ENCODE peak calls at places on chromosomes 7 and 10, in five cellular contexts. One of them, this sample, is unnamed.

GRCh38 chr10:120217736-120218135 is 239.3 kb upstream of the PLPP4 start:
- DNase-seq in ovary: no peak
- DNase-seq in A549: no peak
- DNase-seq in gastrocnemius medialis: no peak
- DNase-seq in body of pancreas: no peak
- DNase-seq in this sample: no peak

GRCh38 chr10:127117125-127117524 is 79.3 kb downstream of the INSYN2A start:
- DNase-seq in A549: peak
- DNase-seq in body of pancreas: peak
- DNase-seq in ovary: peak
- DNase-seq in gastrocnemius medialis: no peak
- DNase-seq in this sample: no peak

GRCh38 chr10:29955308-29955935 is 104.0 kb downstream of the JCAD start:
- DNase-seq in A549: peak
- DNase-seq in gastrocnemius medialis: no peak
- DNase-seq in ovary: no peak
- DNase-seq in body of pancreas: no peak
- DNase-seq in this sample: no peak

GRCh38 chr10:124339951-124340760 is 78.6 kb downstream of the OAT start:
- DNase-seq in gastrocnemius medialis: no peak
- DNase-seq in ovary: peak
- DNase-seq in body of pancreas: no peak
- DNase-seq in A549: peak
- DNase-seq in this sample: no peak

GRCh38 chr7:6243168-6243567 is 29.3 kb downstream of the CYTH3 start:
- DNase-seq in A549: no peak
- DNase-seq in body of pancreas: no peak
- DNase-seq in gastrocnemius medialis: no peak
- DNase-seq in ovary: no peak
- DNase-seq in this sample: no peak

GRCh38 chr10:68938117-68938516 is 17.9 kb upstream of the DDX21 start:
- DNase-seq in body of pancreas: peak
- DNase-seq in gastrocnemius medialis: no peak
- DNase-seq in ovary: peak
- DNase-seq in A549: peak
- DNase-seq in this sample: no peak

GRCh38 chr10:88991161-88991899 is 732 bp downstream of the FAS start:
- DNase-seq in gastrocnemius medialis: peak
- DNase-seq in body of pancreas: peak
- DNase-seq in A549: peak
- DNase-seq in ovary: peak
- DNase-seq in this sample: peak

GRCh38 chr7:45922810-45923209 is 1.7 kb upstream of the IGFBP3 start:
- DNase-seq in body of pancreas: no peak
- DNase-seq in gastrocnemius medialis: no peak
- DNase-seq in ovary: no peak
- DNase-seq in A549: peak
- DNase-seq in this sample: no peak

GRCh38 chr10:17643339-17643754 is 604 bp upstream of the STAM start:
- DNase-seq in A549: peak
- DNase-seq in ovary: no peak
- DNase-seq in gastrocnemius medialis: peak
- DNase-seq in body of pancreas: peak
- DNase-seq in this sample: peak

GRCh38 chr7:91414734-91415133 is 150.5 kb downstream of the FZD1 start:
- DNase-seq in gastrocnemius medialis: no peak
- DNase-seq in ovary: no peak
- DNase-seq in body of pancreas: no peak
- DNase-seq in A549: no peak
- DNase-seq in this sample: no peak

GRCh38 chr7:2163565-2163964 is 69.2 kb downstream of the MAD1L1 start:
- DNase-seq in A549: no peak
- DNase-seq in ovary: no peak
- DNase-seq in body of pancreas: no peak
- DNase-seq in gastrocnemius medialis: no peak
- DNase-seq in this sample: no peak

GRCh38 chr10:78312197-78313046 is 278.8 kb downstream of the RPS24 start:
- DNase-seq in body of pancreas: no peak
- DNase-seq in gastrocnemius medialis: no peak
- DNase-seq in ovary: no peak
- DNase-seq in A549: no peak
- DNase-seq in this sample: peak

GRCh38 chr10:72297281-72297967 is 23.7 kb downstream of the DDIT4 start:
- DNase-seq in ovary: peak
- DNase-seq in body of pancreas: peak
- DNase-seq in gastrocnemius medialis: peak
- DNase-seq in A549: peak
- DNase-seq in this sample: peak

GRCh38 chr10:102113261-102113955 is 6.8 kb downstream of the LDB1 start:
- DNase-seq in body of pancreas: no peak
- DNase-seq in ovary: no peak
- DNase-seq in gastrocnemius medialis: no peak
- DNase-seq in A549: no peak
- DNase-seq in this sample: no peak

GRCh38 chr10:4041531-4042096 is 256.6 kb upstream of the KLF6 start:
- DNase-seq in ovary: no peak
- DNase-seq in A549: no peak
- DNase-seq in gastrocnemius medialis: no peak
- DNase-seq in body of pancreas: no peak
- DNase-seq in this sample: no peak

GRCh38 chr7:25068814-25069213 is 56.2 kb downstream of the CYCS start:
- DNase-seq in ovary: no peak
- DNase-seq in body of pancreas: no peak
- DNase-seq in A549: peak
- DNase-seq in gastrocnemius medialis: no peak
- DNase-seq in this sample: no peak

GRCh38 chr10:99431190-99431549 is 746 bp upstream of the GOT1 start:
- DNase-seq in body of pancreas: peak
- DNase-seq in ovary: peak
- DNase-seq in A549: peak
- DNase-seq in gastrocnemius medialis: peak
- DNase-seq in this sample: peak

GRCh38 chr7:143054621-143055020 is 2.5 kb downstream of the OR6V1 start:
- DNase-seq in A549: no peak
- DNase-seq in gastrocnemius medialis: no peak
- DNase-seq in ovary: no peak
- DNase-seq in body of pancreas: no peak
- DNase-seq in this sample: no peak

GRCh38 chr7:157513162-157513621 is 176.4 kb downstream of the DNAJB6 start:
- DNase-seq in gastrocnemius medialis: no peak
- DNase-seq in body of pancreas: no peak
- DNase-seq in A549: peak
- DNase-seq in ovary: no peak
- DNase-seq in this sample: no peak

GRCh38 chr7:146660839-146661238 is 544.2 kb downstream of the CNTNAP2 start:
- DNase-seq in body of pancreas: no peak
- DNase-seq in A549: no peak
- DNase-seq in gastrocnemius medialis: no peak
- DNase-seq in ovary: no peak
- DNase-seq in this sample: no peak

DNA sequence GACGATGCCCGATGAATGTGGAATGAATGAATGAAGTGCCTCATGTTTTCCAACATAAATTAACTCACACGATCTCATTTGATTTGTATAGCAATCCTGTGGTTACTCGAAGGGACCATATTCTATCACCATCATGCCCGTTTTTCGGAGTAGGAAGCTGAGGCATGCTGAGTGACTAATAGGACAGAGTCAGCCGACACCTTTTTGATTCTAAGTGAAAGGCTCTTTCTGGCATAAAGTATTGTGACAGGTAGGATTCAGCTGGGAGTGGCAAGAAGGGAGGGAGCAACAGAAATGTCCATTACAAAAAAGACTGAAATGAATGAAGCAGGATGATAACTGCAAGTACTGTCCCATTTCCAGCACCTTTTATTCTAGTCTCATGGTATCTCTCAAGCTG is 55.7 kb downstream of the KLRG2 start:
- DNase-seq in body of pancreas: no peak
- DNase-seq in ovary: no peak
- DNase-seq in gastrocnemius medialis: no peak
- DNase-seq in A549: no peak
- DNase-seq in this sample: no peak
- TF ChIP-seq POLR2A in body of pancreas: no peak
- TF ChIP-seq POLR2A in ovary: no peak
- TF ChIP-seq POLR2A in gastrocnemius medialis: no peak
- TF ChIP-seq POLR2A in A549: no peak
- TF ChIP-seq POLR2A in this sample: no peak

GRCh38 chr7:21944616-21945373 is 904 bp downstream of the CDCA7L start:
- DNase-seq in A549: peak
- DNase-seq in ovary: peak
- DNase-seq in body of pancreas: peak
- DNase-seq in gastrocnemius medialis: no peak
- DNase-seq in this sample: no peak
- TF ChIP-seq CTCF in A549: no peak
- TF ChIP-seq CTCF in ovary: no peak
- TF ChIP-seq CTCF in body of pancreas: peak
- TF ChIP-seq CTCF in gastrocnemius medialis: no peak
- TF ChIP-seq CTCF in this sample: no peak

DNA sequence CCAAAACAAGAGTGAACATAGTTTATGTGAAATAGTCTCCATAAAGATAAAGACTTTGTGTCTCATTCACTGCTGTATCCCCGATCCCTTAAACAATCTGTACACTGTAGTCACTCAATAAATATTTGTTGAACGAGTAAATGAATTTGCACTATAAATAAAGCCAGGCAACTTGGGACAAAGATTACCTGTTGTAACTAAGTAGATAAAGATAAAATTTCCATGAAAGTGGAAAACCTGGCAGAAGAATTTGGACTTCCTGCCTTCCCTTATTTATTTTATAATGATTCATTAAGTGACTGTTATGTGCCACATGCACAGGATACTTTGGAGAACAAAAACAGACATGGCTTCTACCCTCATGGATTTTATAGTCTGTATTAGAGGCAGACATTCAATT is 277.7 kb upstream of the KAT6B start:
- DNase-seq in ovary: no peak
- DNase-seq in gastrocnemius medialis: no peak
- DNase-seq in A549: peak
- DNase-seq in body of pancreas: no peak
- DNase-seq in this sample: no peak
- TF ChIP-seq POLR2A in ovary: no peak
- TF ChIP-seq POLR2A in gastrocnemius medialis: no peak
- TF ChIP-seq POLR2A in A549: no peak
- TF ChIP-seq POLR2A in body of pancreas: no peak
- TF ChIP-seq POLR2A in this sample: no peak

GRCh38 chr7:67631496-67631895 is 634.9 kb downstream of the TYW1 start:
- DNase-seq in ovary: no peak
- DNase-seq in A549: no peak
- DNase-seq in gastrocnemius medialis: no peak
- DNase-seq in body of pancreas: no peak
- DNase-seq in this sample: no peak

GRCh38 chr7:67636363-67637355 is 640.0 kb downstream of the TYW1 start:
- DNase-seq in body of pancreas: no peak
- DNase-seq in gastrocnemius medialis: no peak
- DNase-seq in ovary: no peak
- DNase-seq in A549: no peak
- DNase-seq in this sample: no peak
- TF ChIP-seq CTCF in body of pancreas: peak
- TF ChIP-seq CTCF in gastrocnemius medialis: no peak
- TF ChIP-seq CTCF in ovary: no peak
- TF ChIP-seq CTCF in A549: peak
- TF ChIP-seq CTCF in this sample: no peak

DNA sequence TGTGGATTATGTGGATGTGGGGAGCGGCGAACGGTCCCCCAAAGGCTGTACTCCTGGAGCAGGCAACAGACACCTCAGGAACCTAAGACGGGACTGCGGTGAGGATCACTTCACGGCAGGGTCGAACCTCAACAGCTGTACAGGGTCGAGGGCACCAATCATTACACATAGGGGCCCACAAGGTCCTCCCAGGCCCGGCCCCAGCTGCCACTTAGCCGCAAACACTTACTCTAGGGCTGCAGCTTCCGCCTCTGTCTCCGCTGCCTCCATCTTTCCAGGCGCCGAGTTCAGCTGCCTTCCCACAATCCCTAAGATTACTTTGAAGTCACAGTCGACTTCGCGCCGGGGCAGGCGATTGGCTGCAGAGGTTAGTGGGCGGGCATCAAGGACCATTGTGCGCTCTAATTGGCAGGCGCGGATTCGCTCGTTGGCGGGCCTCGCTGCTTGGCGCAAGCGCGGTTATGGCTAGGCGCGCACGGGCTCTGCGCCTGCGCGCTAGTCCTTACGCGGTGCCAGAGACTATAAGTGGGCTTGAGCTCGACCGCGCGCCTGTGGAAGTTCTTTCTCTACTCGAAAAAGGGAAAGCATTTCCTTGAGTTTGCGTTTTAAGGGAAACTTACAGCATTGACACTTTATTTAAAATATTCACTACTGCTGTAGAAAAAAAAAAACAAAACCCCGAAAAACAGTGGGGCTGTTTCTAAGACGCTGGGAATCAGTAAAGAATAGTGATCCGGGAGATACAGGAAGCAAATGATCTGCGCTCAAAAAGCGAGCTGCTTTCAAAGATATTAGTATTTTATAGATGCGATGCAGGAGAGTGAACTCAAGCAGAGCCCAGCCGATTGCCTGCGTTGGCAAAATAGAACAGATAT is at the start of gene ZWINT:
- DNase-seq in ovary: peak
- DNase-seq in body of pancreas: peak
- DNase-seq in A549: peak
- DNase-seq in gastrocnemius medialis: peak
- DNase-seq in this sample: peak
- TF ChIP-seq POLR2A in ovary: no peak
- TF ChIP-seq POLR2A in body of pancreas: peak
- TF ChIP-seq POLR2A in A549: peak
- TF ChIP-seq POLR2A in gastrocnemius medialis: no peak
- TF ChIP-seq POLR2A in this sample: no peak

DNA sequence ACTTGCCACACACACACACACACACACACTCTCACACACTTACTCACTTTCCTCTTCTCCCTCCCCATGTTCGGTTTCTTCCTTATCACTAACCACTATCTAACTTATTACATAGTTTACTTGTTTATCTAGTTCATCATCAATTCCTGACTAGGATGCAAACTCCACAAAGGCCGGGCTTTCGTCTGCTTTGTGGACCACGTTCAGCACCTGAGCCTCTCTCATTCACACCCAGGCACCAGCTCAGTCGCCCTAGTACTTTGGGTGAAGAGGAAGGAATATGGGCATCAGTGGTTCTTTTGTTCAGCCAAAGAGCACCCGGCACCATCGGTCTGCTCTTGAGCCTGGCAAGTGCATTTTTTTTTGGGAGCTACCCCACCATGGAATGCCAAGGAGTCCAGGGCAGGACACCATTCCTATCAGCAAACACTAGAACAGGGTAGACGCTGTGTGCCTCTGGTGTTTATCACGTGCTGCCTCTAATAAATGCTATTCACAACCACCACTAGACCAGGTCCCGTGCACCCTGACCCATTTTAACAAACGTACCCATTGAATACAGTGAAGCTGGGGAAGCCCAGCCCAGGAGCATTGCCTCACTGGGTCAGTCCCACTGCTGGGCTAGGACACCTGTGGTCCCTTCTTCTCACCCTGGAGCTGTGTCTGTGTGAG is 2.2 kb downstream of the C10orf67 start:
- DNase-seq in ovary: no peak
- DNase-seq in A549: no peak
- DNase-seq in gastrocnemius medialis: no peak
- DNase-seq in body of pancreas: no peak
- DNase-seq in this sample: no peak
- TF ChIP-seq CTCF in ovary: no peak
- TF ChIP-seq CTCF in A549: no peak
- TF ChIP-seq CTCF in gastrocnemius medialis: no peak
- TF ChIP-seq CTCF in body of pancreas: no peak
- TF ChIP-seq CTCF in this sample: no peak

This sample was measured in uterus.